ENCODE peak calls at places on chromosomes 7 and 10, in five cellular contexts. V, D, F, K and U are unnamed samples.

GRCh38 chr7:30562498-30562897 is 32.2 kb upstream of the GARS1 start:
- DNase-seq in K (no peak), F (no peak), D (peak), V (no peak), U (no peak)

GRCh38 chr10:119523916-119524719 is 18.4 kb downstream of the RGS10 start:
- DNase-seq in F (no peak), V (no peak), D (no peak), K (no peak), U (no peak)

GRCh38 chr7:31408120-31408729 is 67.7 kb upstream of the NEUROD6 start:
- DNase-seq in D (peak), K (no peak), V (no peak), F (no peak), U (peak)

GRCh38 chr7:135714534-135715009 is 13.4 kb downstream of the SLC13A4 start:
- DNase-seq in F (no peak), K (no peak), D (peak), V (no peak), U (peak)

GRCh38 chr10:103282961-103283360 is 6.0 kb downstream of the INA start:
- DNase-seq in D (no peak), F (no peak), V (no peak), K (no peak), U (no peak)

GRCh38 chr10:114874827-114875541 is 53.4 kb downstream of the FHIP2A start:
- DNase-seq in D (peak), K (no peak), F (peak), V (peak), U (no peak)

GRCh38 chr10:122259075-122259466 is 12.0 kb upstream of the BTBD16 start:
- DNase-seq in K (no peak), V (no peak), F (no peak), D (no peak), U (no peak)

GRCh38 chr10:48803831-48804584 is 119.3 kb downstream of the WDFY4 start:
- DNase-seq in D (no peak), F (no peak), V (no peak), K (no peak), U (no peak)

GRCh38 chr7:148727501-148728278 is 29.0 kb downstream of the CUL1 start:
- DNase-seq in K (no peak), D (no peak), F (no peak), V (no peak), U (no peak)

GRCh38 chr7:18684899-18685298 is 189.3 kb downstream of the HDAC9 start:
- DNase-seq in D (peak), V (no peak), K (no peak), F (no peak), U (no peak)

GRCh38 chr10:61284222-61284890 is 168.8 kb downstream of the TMEM26 start:
- DNase-seq in V (no peak), F (no peak), K (no peak), D (peak), U (peak)

GRCh38 chr10:47421057-47421952 is 37.2 kb upstream of the ZNF488 start:
- DNase-seq in F (no peak), D (peak), K (no peak), V (no peak), U (no peak)